ENCODE peak calls at places on chromosomes 13 and 19, in five cellular contexts. Q is pulmonary artery endothelial cell; O is neural crest cell; J is NT2/D1; R is stimulated activated CD4-positive, alpha-beta T cell treated with anti-CD3 and anti-CD28 coated beads, Interleukin-15, amount 100 ng/mL, for 1 hour. E is an unnamed sample.

GRCh38 chr19:57106646-57107235 is 13.0 kb upstream of the USP29 start:
- DNase-seq in Q (no peak), R (no peak), J (no peak), O (no peak), E (no peak)

GRCh38 chr13:72025836-72026235 is 158.8 kb upstream of the DACH1 start:
- DNase-seq in J (no peak), R (no peak), Q (no peak), O (no peak), E (no peak)

GRCh38 chr13:77980592-77980991 is 62.0 kb upstream of the EDNRB start:
- DNase-seq in O (no peak), J (peak; percentile 2), R (no peak), Q (peak; percentile 22), E (peak; percentile 79)

GRCh38 chr19:30253581-30253996 is 118.6 kb upstream of the ZNF536 start:
- DNase-seq in R (no peak), Q (no peak), J (no peak), O (no peak), E (no peak)

GRCh38 chr19:37506387-37507166 is at the start of gene ZNF793:
- DNase-seq in R (peak; percentile 66), J (peak; percentile 59), O (peak; percentile 79), Q (peak; percentile 26), E (peak; percentile 60)

GRCh38 chr13:108176685-108177274 is 38.6 kb downstream of the LIG4 start:
- DNase-seq in J (peak; percentile 11), O (peak; percentile 47), R (peak; percentile 30), Q (no peak), E (peak; percentile 40)

GRCh38 chr19:7789447-7789846 is 26.4 kb downstream of the CLEC4M start:
- DNase-seq in J (no peak), O (no peak), R (peak; percentile 30), Q (no peak), E (no peak)

GRCh38 chr13:93293716-93294115 is 67.1 kb downstream of the GPC6 start:
- DNase-seq in Q (no peak), J (no peak), O (no peak), R (no peak), E (no peak)

GRCh38 chr19:50569023-50569697 is 925 bp upstream of the LRRC4B start:
- DNase-seq in R (no peak), Q (no peak), O (no peak), J (no peak), E (no peak)

GRCh38 chr19:55898911-55899310 is 33.2 kb downstream of the NLRP13 start:
- DNase-seq in Q (no peak), O (no peak), J (no peak), R (no peak), E (no peak)

GRCh38 chr19:47274891-47275865 is 493 bp downstream of the INAFM1 start:
- DNase-seq in Q (no peak), O (peak; percentile 37), R (no peak), J (no peak), E (no peak)

GRCh38 chr19:5115771-5116202 is 146.9 kb downstream of the KDM4B start:
- DNase-seq in Q (no peak), O (no peak), R (no peak), J (no peak), E (no peak)

E was measured in dermis microvascular lymphatic vessel endothelial cell.